ENCODE peak calls at places on chromosomes 7 and 10, in four cellular contexts. I is mesendoderm, P is PC-9, O is endodermal cell. C is an unnamed sample.

GRCh38 chr7:107157091-107157490 is 11.7 kb upstream of the HBP1 start:
- DNase-seq in I (no peak), P (no peak), O (no peak), C (no peak)

GRCh38 chr10:6607778-6608177 is 27.7 kb upstream of the PRKCQ start:
- DNase-seq in I (no peak), P (no peak), O (no peak), C (no peak)

GRCh38 chr10:89814278-89814677 is 112.9 kb downstream of the KIF20B start:
- DNase-seq in I (peak), P (no peak), O (no peak), C (no peak)

GRCh38 chr10:16787361-16787791 is 29.8 kb downstream of the RSU1 start:
- DNase-seq in I (no peak), P (no peak), O (no peak), C (no peak)

GRCh38 chr7:32043688-32044087 is 26.5 kb downstream of the PDE1C start:
- DNase-seq in I (no peak), P (no peak), O (no peak), C (no peak)

GRCh38 chr10:605632-606325 is 83.7 kb downstream of the DIP2C start:
- DNase-seq in I (no peak), P (no peak), O (no peak), C (no peak)

GRCh38 chr10:51000164-51000563 is 74.1 kb upstream of the PRKG1 start:
- DNase-seq in I (no peak), P (no peak), O (no peak), C (no peak)

GRCh38 chr10:4174197-4174596 is 389.2 kb upstream of the KLF6 start:
- DNase-seq in I (peak), P (no peak), O (peak), C (no peak)

GRCh38 chr10:77526861-77527617 is 110.6 kb downstream of the KCNMA1 start:
- DNase-seq in I (no peak), P (no peak), O (no peak), C (no peak)

GRCh38 chr7:92242972-92243371 is 2.7 kb downstream of the KRIT1 start:
- DNase-seq in I (no peak), P (no peak), O (no peak), C (no peak)

GRCh38 chr10:97975598-97975997 is 54.8 kb downstream of the CRTAC1 start:
- DNase-seq in I (no peak), P (no peak), O (peak), C (no peak)

GRCh38 chr10:97977673-97978072 is 52.7 kb downstream of the CRTAC1 start:
- DNase-seq in I (no peak), P (no peak), O (no peak), C (no peak)

GRCh38 chr10:97974108-97974507 is 56.3 kb downstream of the CRTAC1 start:
- DNase-seq in I (peak), P (no peak), O (peak), C (no peak)

GRCh38 chr10:97969538-97969937 is 60.9 kb downstream of the CRTAC1 start:
- DNase-seq in I (no peak), P (no peak), O (no peak), C (no peak)

DNA sequence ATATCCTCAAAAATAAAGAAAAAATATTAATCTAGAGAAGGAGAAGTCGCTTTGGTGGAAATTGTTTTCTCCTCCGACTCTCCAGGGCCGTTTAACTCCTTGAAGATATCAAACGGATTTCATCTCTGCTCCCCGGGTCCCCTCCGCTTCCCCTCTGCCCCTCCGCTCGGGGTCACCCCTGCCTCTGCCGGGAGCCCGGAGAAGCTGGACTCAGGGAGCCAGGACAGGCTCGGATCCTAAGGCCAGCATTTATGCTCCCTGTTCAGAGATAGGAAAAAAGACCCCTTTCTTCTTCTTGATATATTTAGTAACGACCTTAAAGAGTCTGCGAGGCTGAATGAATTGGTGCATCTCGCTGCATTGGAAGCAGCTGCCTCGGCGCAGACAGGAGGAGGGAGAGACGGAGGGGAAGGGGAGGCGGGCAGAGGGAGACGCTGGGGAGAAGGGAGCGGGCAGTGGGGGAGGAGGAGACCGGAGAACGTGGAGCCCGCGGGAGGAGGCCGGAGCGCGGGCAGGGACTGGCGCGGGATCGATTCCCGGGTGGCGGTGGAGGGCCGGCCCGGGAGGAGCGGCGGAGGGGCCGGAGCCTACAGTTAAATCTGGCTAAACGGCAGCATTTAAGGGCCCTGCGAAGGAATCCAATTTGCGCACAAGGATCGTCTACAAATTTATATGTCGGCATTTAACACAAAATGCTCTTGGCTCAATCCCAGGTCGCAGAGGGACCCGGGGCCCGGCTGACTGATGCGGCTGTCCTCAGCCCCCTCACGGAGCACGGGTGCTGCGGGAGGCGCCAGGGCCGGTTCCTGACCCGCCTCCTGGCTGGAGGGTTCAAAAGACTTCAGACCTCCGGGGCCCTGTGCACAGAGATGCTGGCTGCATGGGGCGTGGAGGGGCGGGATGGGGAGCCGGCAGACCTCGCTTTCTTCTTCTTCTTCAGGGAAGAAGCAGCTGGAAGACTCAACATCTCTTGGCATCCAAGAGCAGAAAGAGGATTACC is 55.6 kb downstream of the CRTAC1 start:
- DNase-seq in I (peak), P (no peak), O (peak), C (no peak)
- H3K4me3 ChIP-seq in I (no peak), P (no peak), O (peak), C (no peak)

DNA sequence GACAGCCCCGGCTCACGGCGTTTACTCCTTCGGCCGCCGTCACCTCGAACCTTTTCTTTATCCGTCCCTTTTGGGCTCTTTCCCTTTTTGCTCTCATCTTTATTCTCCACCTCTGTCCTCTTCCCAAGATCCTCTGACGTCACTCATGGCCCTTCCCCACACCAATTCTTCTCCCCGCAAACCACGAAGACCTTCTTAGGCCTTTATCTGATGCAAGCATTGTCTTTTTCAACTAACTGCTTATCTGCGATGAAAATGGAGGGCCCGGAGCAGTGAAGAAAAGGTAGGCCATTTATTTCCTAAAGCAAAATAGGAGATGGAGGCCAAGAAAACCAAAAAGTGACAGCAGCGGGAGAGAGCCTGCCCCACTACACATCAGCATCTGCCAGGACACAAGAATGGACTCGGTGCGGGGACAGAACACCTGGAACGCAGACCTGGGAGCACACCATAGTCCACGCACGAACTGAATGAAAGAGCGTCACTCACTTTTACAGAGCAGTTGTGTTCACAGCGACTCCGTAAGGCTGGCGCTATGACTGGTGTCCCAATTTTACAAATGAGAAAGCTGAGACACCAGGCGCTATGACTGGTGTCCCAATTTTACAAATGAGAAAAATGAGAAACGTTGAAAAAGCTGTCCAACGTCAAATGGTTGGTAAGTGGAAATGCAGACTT is 45.3 kb downstream of the ZNF777 start:
- DNase-seq in I (no peak), P (no peak), O (no peak), C (no peak)
- H3K4me3 ChIP-seq in I (peak), P (no peak), O (peak), C (no peak)

DNA sequence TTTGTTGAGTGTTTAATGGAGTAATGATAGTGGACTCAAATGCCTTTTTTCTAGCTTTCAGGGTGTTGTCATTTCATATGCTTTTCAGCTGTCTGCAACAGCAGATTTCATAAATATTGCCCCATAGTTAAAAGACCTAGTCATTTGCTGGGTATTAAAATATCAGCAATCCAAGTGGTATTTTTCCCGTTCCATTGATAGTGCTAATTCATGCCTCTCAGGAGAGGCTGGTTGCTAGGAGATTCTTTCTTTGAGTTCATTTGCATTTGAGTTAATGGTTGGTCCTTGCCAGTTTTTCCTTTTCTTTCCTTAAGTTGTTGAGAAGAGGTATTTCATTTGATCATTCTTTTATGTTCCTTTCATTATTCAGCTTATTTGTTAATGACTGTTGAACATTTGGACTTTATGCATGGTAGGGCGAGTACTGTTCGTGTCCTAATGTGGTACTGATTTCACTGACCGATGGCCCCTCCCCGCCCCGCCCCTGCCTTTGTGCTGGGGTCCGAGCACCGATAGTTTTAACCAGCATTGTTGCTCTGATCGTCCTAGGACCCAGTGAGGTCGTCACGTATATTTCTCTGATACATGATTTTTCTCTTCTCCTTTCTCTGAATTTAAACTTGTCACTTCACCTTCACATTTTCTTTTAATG is 128.6 kb downstream of the CCNY start:
- DNase-seq in I (no peak), P (no peak), O (no peak), C (no peak)
- H3K4me3 ChIP-seq in I (no peak), P (no peak), O (no peak), C (no peak)

GRCh38 chr10:12980713-12981306 is 20.7 kb downstream of the CCDC3 start:
- DNase-seq in I (no peak), P (no peak), O (no peak), C (no peak)
- H3K4me3 ChIP-seq in I (no peak), P (no peak), O (no peak), C (no peak)

DNA sequence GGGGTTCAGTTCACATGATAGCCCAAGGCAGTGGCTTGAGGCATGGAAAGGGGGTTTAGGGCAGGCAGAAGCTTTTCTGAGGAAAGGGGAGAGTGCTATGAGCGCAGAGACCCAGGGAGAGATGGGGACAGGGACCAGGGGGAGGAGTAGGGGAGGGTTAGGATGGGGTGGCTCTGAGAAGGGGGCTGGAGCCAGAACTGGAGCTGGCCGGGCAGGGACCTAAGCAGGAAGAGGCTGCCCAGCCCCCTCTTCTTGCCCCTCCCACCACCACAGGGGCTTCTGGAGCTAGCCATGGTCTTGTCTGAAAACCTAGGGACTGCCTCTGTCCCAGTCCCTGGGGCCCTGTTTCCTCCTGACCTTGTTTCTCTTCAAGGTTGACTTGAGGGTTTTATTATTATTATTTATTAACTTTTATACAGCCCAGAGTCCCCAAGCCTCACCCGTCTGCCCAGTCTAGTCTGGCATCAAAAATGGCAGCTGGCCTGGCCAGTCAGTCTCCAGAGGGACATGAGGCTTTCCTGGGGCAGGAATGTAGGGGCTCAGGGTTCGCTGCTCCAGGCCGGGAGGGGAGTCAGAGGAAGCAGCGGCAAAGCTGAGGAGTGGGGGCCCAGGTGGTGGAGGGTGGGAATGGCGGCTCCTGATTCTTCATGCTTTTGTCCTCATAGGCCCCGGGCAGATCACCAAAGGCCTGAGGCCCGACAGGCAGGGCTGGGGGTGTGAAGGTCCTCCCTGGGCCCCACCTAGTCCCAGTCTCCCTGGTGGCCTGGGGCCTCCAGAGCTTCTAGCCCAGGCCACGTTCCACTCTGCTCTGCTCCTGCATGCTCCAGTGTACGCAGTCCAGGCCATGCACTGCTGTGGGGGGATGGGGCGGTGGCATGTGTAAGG is 5.7 kb downstream of the TRIM8 start:
- DNase-seq in I (peak), P (no peak), O (no peak), C (no peak)
- H3K4me3 ChIP-seq in I (no peak), P (no peak), O (no peak), C (no peak)